ENCODE peak calls at places on chromosomes 13 and 19, in six cellular contexts. B is neural progenitor cell; O is cardiac fibroblast; C is epithelial cell of proximal tubule; L is CD8-positive, alpha-beta T cell; P is BJ. Z is an unnamed sample.

GRCh38 chr13:78657699-78658629 is 991 bp downstream of the OBI1 start:
- DNase-seq in B (no peak), O (peak; percentile 33), C (no peak), L (no peak), P (no peak), Z (no peak)

GRCh38 chr19:4403005-4403761 is 743 bp downstream of the CHAF1A start:
- DNase-seq in B (peak; percentile 40), O (no peak), C (no peak), L (no peak), P (no peak), Z (no peak)

GRCh38 chr13:97600438-97601080 is 166.6 kb downstream of the RAP2A start:
- DNase-seq in B (no peak), O (peak; percentile 83), C (no peak), L (no peak), P (peak; percentile 4), Z (no peak)

GRCh38 chr19:15479391-15480345 is at the start of gene PGLYRP2:
- DNase-seq in B (no peak), O (no peak), C (no peak), L (no peak), P (no peak), Z (no peak)

GRCh38 chr13:23570099-23570926 is at the start of gene TNFRSF19:
- DNase-seq in B (peak; percentile 75), O (peak; percentile 65), C (no peak), L (no peak), P (peak; percentile 74), Z (peak; percentile 64)

GRCh38 chr19:36528921-36529518 is 949 bp upstream of the ZNF260 start:
- DNase-seq in B (peak; percentile 48), O (no peak), C (no peak), L (no peak), P (no peak), Z (no peak)

GRCh38 chr19:21462540-21462939 is 42.9 kb upstream of the ZNF429 start:
- DNase-seq in B (no peak), O (no peak), C (no peak), L (no peak), P (no peak), Z (no peak)

GRCh38 chr19:29940971-29941585 is 961 bp upstream of the URI1 start:
- DNase-seq in B (no peak), O (no peak), C (no peak), L (no peak), P (no peak), Z (no peak)

GRCh38 chr19:47253467-47253881 is 2.9 kb upstream of the CCDC9 start:
- DNase-seq in B (no peak), O (peak; percentile 85), C (no peak), L (no peak), P (peak; percentile 68), Z (peak; percentile 69)

GRCh38 chr13:63948045-63948444 is 2532.4 kb upstream of the PCDH20 start:
- DNase-seq in B (no peak), O (peak; percentile 29), C (no peak), L (no peak), P (no peak), Z (no peak)

GRCh38 chr19:51891193-51891747 is 3.5 kb upstream of the ZNF577 start:
- DNase-seq in B (no peak), O (peak; percentile 9), C (no peak), L (no peak), P (no peak), Z (no peak)

GRCh38 chr13:51760592-51760991 is 43.4 kb downstream of the DHRS12 start:
- DNase-seq in B (no peak), O (no peak), C (no peak), L (no peak), P (no peak), Z (no peak)

GRCh38 chr13:25037057-25037813 is 58.7 kb upstream of the PABPC3 start:
- DNase-seq in B (peak; percentile 82), O (peak; percentile 76), C (peak; percentile 9), L (no peak), P (no peak), Z (peak; percentile 2)

GRCh38 chr19:33202546-33203507 is 8.7 kb downstream of the LRP3 start:
- DNase-seq in B (no peak), O (no peak), C (no peak), L (no peak), P (no peak), Z (no peak)

GRCh38 chr19:35518313-35518712 is 4.9 kb upstream of the DMKN start:
- DNase-seq in B (no peak), O (peak; percentile 96), C (peak; percentile 44), L (no peak), P (peak; percentile 86), Z (peak; percentile 90)

GRCh38 chr13:24215007-24215633 is 54.6 kb downstream of the SPATA13 start:
- DNase-seq in B (no peak), O (no peak), C (no peak), L (no peak), P (no peak), Z (no peak)

GRCh38 chr13:40798380-40798779 is 9.0 kb downstream of the SLC25A15 start:
- DNase-seq in B (no peak), O (no peak), C (no peak), L (no peak), P (no peak), Z (no peak)

GRCh38 chr13:114071441-114071840 is 61.0 kb downstream of the RASA3 start:
- DNase-seq in B (peak; percentile 93), O (no peak), C (no peak), L (no peak), P (no peak), Z (no peak)

GRCh38 chr19:54379187-54379678 is 14.5 kb upstream of the LAIR1 start:
- DNase-seq in B (no peak), O (no peak), C (no peak), L (no peak), P (no peak), Z (no peak)

GRCh38 chr13:60226507-60226906 is 62.8 kb upstream of the DIAPH3 start:
- DNase-seq in B (peak; percentile 69), O (peak; percentile 51), C (no peak), L (no peak), P (no peak), Z (no peak)

GRCh38 chr13:33917135-33917534 is 99.2 kb downstream of the RFC3 start:
- DNase-seq in B (no peak), O (no peak), C (no peak), L (no peak), P (no peak), Z (no peak)

GRCh38 chr13:49098198-49098597 is 121.9 kb upstream of the MLNR start:
- DNase-seq in B (no peak), O (peak; percentile 95), C (no peak), L (no peak), P (peak; percentile 94), Z (peak; percentile 86)

GRCh38 chr19:34428549-34429285 is 536 bp downstream of the UBA2 start:
- DNase-seq in B (peak; percentile 61), O (peak; percentile 33), C (no peak), L (no peak), P (no peak), Z (no peak)

GRCh38 chr13:42777476-42777875 is 3.9 kb upstream of the FAM216B start:
- DNase-seq in B (no peak), O (peak; percentile 21), C (peak; percentile 6), L (no peak), P (no peak), Z (no peak)

GRCh38 chr13:110772091-110772984 is 58.8 kb downstream of the ING1 start:
- DNase-seq in B (no peak), O (no peak), C (no peak), L (no peak), P (no peak), Z (no peak)

GRCh38 chr19:9871626-9872338 is 36.7 kb downstream of the PIN1 start:
- DNase-seq in B (no peak), O (no peak), C (no peak), L (no peak), P (no peak), Z (no peak)

DNA sequence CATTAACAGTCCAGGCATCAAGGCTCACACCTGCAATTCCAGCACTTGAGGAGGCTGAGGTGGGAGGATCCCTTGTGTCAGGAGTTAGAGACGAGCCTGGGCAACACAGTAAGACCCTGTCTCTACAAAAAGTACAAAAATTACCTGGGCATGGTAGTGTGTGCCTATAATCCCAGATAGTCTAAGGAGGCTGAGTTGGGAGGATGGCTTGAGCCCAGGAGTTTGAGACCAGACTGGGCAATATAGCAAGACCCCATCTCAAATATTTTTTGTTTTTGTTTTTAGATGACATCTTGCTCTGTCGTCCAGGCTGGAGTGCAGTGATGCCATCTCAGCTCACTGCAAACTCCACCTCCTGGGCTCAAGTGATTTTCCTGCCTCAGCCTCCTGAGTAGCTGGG is 40.1 kb upstream of the ONECUT3 start:
- DNase-seq in B (no peak), O (no peak), C (no peak), L (no peak), P (no peak), Z (no peak)
- TF ChIP-seq CTCF in B (no peak), O (no peak), C (no peak), L (no peak), P (no peak), Z (no peak)

DNA sequence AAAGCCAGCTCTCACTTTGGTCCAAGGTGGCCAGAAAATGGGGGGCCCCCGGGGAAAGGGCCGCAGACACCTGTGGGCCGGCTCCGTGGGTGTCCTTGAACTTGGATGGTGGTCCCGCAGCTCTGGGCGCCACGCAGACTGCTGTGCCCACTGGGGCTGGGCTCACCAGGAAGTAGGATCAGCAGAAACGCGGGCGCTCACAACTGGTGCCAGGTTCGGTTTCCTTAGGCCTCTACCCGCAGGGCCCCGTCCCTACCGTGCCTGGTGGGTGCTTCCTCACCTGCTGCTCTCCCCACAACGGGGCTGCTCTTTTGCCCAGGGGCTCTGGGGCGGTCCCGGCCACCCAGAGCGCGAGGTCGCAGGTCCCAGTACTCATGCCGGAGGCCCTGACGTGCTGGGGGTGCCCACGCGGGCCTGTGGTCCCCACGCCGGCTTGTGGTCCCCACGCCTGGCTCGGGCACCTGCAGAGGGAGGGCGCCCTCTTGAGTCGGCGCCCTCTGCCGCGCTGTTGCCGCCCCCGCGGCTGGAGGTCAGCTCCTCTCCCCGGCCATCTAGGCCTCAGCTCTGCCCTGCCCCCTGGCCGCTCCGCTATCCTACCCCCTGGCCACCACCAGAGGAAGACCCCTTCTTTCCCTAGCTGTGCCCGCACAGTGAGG is 1303.6 kb downstream of the UQCRFS1 start:
- DNase-seq in B (no peak), O (no peak), C (no peak), L (no peak), P (no peak), Z (no peak)
- H3K4me3 ChIP-seq in B (no peak overlapping the region), O (no peak overlapping the region), C (no peak overlapping the region), L (no peak overlapping the region), P (no peak overlapping the region), Z (no peak overlapping the region)

GRCh38 chr19:49866933-49867782 is at the start of gene PNKP:
- DNase-seq in B (peak; percentile 93), O (peak; percentile 88), C (peak; percentile 33), L (peak; percentile 75), P (peak; percentile 60), Z (peak; percentile 42)
- TF ChIP-seq CTCF in B (no peak), O (no peak), C (no peak), L (no peak), P (no peak), Z (no peak)

GRCh38 chr19:8512115-8512967 is 1.6 kb downstream of the ZNF414 start:
- DNase-seq in B (peak; percentile 33), O (peak; percentile 25), C (no peak), L (no peak), P (no peak), Z (no peak)

GRCh38 chr19:8513687-8514504 is at the start of gene ZNF414:
- DNase-seq in B (peak; percentile 98), O (peak; percentile 98), C (peak; percentile 52), L (peak; percentile 97), P (peak; percentile 89), Z (peak; percentile 84)

GRCh38 chr19:8512991-8513686 is 828 bp downstream of the ZNF414 start:
- DNase-seq in B (no peak), O (no peak), C (no peak), L (no peak), P (no peak), Z (no peak)

GRCh38 chr19:8517551-8518442 is 3.8 kb upstream of the ZNF414 start:
- DNase-seq in B (no peak), O (peak; percentile 91), C (no peak), L (peak; percentile 24), P (no peak), Z (no peak)

GRCh38 chr19:8515317-8515716 is 1.4 kb upstream of the ZNF414 start:
- DNase-seq in B (no peak), O (no peak), C (no peak), L (peak; percentile 35), P (no peak), Z (no peak)
- H3K4me3 ChIP-seq in B (no peak overlapping the region), O (no peak overlapping the region), C (no peak overlapping the region), L (peak overlapping the region; percentile 6), P (no peak overlapping the region), Z (no peak overlapping the region)